ENCODE peak calls at places on chromosome 9, in seven cellular contexts. O is right atrium auricular region, K is dorsolateral prefrontal cortex, F is MCF 10A, J is progenitor cell of endocrine pancreas, R is GM13976, H is HepG2. V is an unnamed sample.
A peak's percentile ranks its signal among the peaks of the same experiment; 100 is the strongest.

GRCh38 chr9:2691626-2692025 is 25.7 kb upstream of the KCNV2 start:
- DNase-seq in O (no peak), K (no peak), F (no peak), J (no peak), R (no peak), H (no peak), V (no peak)

GRCh38 chr9:112288029-112288428 is 45.4 kb downstream of the PTBP3 start:
- DNase-seq in O (no peak), K (no peak), F (no peak), J (no peak), R (no peak), H (peak; percentile 10), V (no peak)

GRCh38 chr9:94666364-94667099 is 27.2 kb upstream of the FBP1 start:
- DNase-seq in O (no peak), K (no peak), F (no peak), J (no peak), R (no peak), H (peak; percentile 57), V (no peak)

GRCh38 chr9:3006917-3007316 is 163.0 kb upstream of the PUM3 start:
- DNase-seq in O (no peak), K (no peak), F (no peak), J (no peak), R (no peak), H (no peak), V (no peak)

GRCh38 chr9:109817846-109818472 is 38.0 kb downstream of the PALM2AKAP2 start:
- DNase-seq in O (peak; percentile 92), K (peak; percentile 79), F (peak; percentile 91), J (peak; percentile 56), R (peak; percentile 49), H (peak; percentile 83), V (peak; percentile 43)

GRCh38 chr9:7388755-7389154 is 410.8 kb downstream of the DMAC1 start:
- DNase-seq in O (no peak), K (no peak), F (no peak), J (no peak), R (no peak), H (no peak), V (no peak)

GRCh38 chr9:77807295-77807694 is 159.2 kb upstream of the GNA14 start:
- DNase-seq in O (no peak), K (no peak), F (peak; percentile 92), J (no peak), R (no peak), H (peak; percentile 84), V (no peak)

GRCh38 chr9:13665418-13666066 is 386.1 kb upstream of the MPDZ start:
- DNase-seq in O (no peak), K (no peak), F (peak; percentile 30), J (no peak), R (no peak), H (peak; percentile 15), V (no peak)

GRCh38 chr9:131404581-131404980 is 10.7 kb downstream of the PRRC2B start:
- DNase-seq in O (no peak), K (no peak), F (no peak), J (no peak), R (no peak), H (no peak), V (no peak)

GRCh38 chr9:35618325-35618727 is at the start of gene CD72:
- DNase-seq in O (no peak), K (no peak), F (no peak), J (no peak), R (no peak), H (no peak), V (no peak)

GRCh38 chr9:133917407-133917806 is 74.7 kb downstream of the VAV2 start:
- DNase-seq in O (no peak), K (no peak), F (no peak), J (no peak), R (no peak), H (peak; percentile 32), V (no peak)

GRCh38 chr9:81833563-81834345 is 94.5 kb upstream of the SPATA31D4 start:
- DNase-seq in O (no peak), K (no peak), F (no peak), J (no peak), R (no peak), H (peak; percentile 72), V (no peak)

GRCh38 chr9:886886-887285 is 45.4 kb downstream of the DMRT1 start:
- DNase-seq in O (no peak), K (no peak), F (no peak), J (no peak), R (no peak), H (no peak), V (no peak)

GRCh38 chr9:5958273-5958672 is 57.2 kb downstream of the RANBP6 start:
- DNase-seq in O (no peak), K (no peak), F (no peak), J (no peak), R (peak; percentile 16), H (no peak), V (no peak)